ENCODE peak calls at places on chromosome 17, in seven cellular contexts. One of them, this sample, is unnamed.

GRCh38 chr17:40564195-40564882 is 933 bp downstream of the CCR7 start:
- DNase-seq in Peyer's patch: peak; percentile 45
- DNase-seq in prostate gland: no peak
- DNase-seq in esophagus muscularis mucosa: peak; percentile 92
- DNase-seq in ovary: no peak
- DNase-seq in tibial nerve: no peak
- DNase-seq in stomach: peak; percentile 22
- DNase-seq in this sample: peak; percentile 83

GRCh38 chr17:74354123-74354522 is 7.5 kb downstream of the BTBD17 start:
- DNase-seq in Peyer's patch: peak; percentile 70
- DNase-seq in prostate gland: no peak
- DNase-seq in esophagus muscularis mucosa: no peak
- DNase-seq in ovary: no peak
- DNase-seq in tibial nerve: no peak
- DNase-seq in stomach: peak; percentile 34
- DNase-seq in this sample: no peak

GRCh38 chr17:73394523-73395450 is 83.0 kb upstream of the CDC42EP4 start:
- DNase-seq in Peyer's patch: no peak
- DNase-seq in prostate gland: no peak
- DNase-seq in esophagus muscularis mucosa: no peak
- DNase-seq in ovary: no peak
- DNase-seq in tibial nerve: no peak
- DNase-seq in stomach: no peak
- DNase-seq in this sample: no peak

GRCh38 chr17:37797206-37797605 is 52.3 kb upstream of the HNF1B start:
- DNase-seq in Peyer's patch: no peak
- DNase-seq in prostate gland: no peak
- DNase-seq in esophagus muscularis mucosa: no peak
- DNase-seq in ovary: no peak
- DNase-seq in tibial nerve: no peak
- DNase-seq in stomach: no peak
- DNase-seq in this sample: no peak

GRCh38 chr17:42077770-42078169 is 20.5 kb downstream of the ZNF385C start:
- DNase-seq in Peyer's patch: no peak
- DNase-seq in prostate gland: no peak
- DNase-seq in esophagus muscularis mucosa: no peak
- DNase-seq in ovary: no peak
- DNase-seq in tibial nerve: no peak
- DNase-seq in stomach: no peak
- DNase-seq in this sample: no peak

GRCh38 chr17:4675791-4676190 is 28.1 kb downstream of the PELP1 start:
- DNase-seq in Peyer's patch: no peak
- DNase-seq in prostate gland: no peak
- DNase-seq in esophagus muscularis mucosa: no peak
- DNase-seq in ovary: no peak
- DNase-seq in tibial nerve: no peak
- DNase-seq in stomach: no peak
- DNase-seq in this sample: no peak

GRCh38 chr17:68178831-68179230 is 69.0 kb upstream of the AMZ2 start:
- DNase-seq in Peyer's patch: no peak
- DNase-seq in prostate gland: no peak
- DNase-seq in esophagus muscularis mucosa: no peak
- DNase-seq in ovary: no peak
- DNase-seq in tibial nerve: no peak
- DNase-seq in stomach: no peak
- DNase-seq in this sample: peak; percentile 63

GRCh38 chr17:55727920-55728319 is 5.3 kb upstream of the TMEM100 start:
- DNase-seq in Peyer's patch: no peak
- DNase-seq in prostate gland: no peak
- DNase-seq in esophagus muscularis mucosa: no peak
- DNase-seq in ovary: no peak
- DNase-seq in tibial nerve: no peak
- DNase-seq in stomach: no peak
- DNase-seq in this sample: no peak

GRCh38 chr17:19494961-19495806 is 38.5 kb upstream of the SLC47A1 start:
- DNase-seq in Peyer's patch: no peak
- DNase-seq in prostate gland: no peak
- DNase-seq in esophagus muscularis mucosa: no peak
- DNase-seq in ovary: no peak
- DNase-seq in tibial nerve: no peak
- DNase-seq in stomach: no peak
- DNase-seq in this sample: no peak

GRCh38 chr17:67127925-67128324 is 83.6 kb downstream of the CACNG1 start:
- DNase-seq in Peyer's patch: no peak
- DNase-seq in prostate gland: no peak
- DNase-seq in esophagus muscularis mucosa: no peak
- DNase-seq in ovary: no peak
- DNase-seq in tibial nerve: no peak
- DNase-seq in stomach: no peak
- DNase-seq in this sample: no peak

GRCh38 chr17:13500947-13501346 is 100.8 kb downstream of the HS3ST3A1 start:
- DNase-seq in Peyer's patch: no peak
- DNase-seq in prostate gland: no peak
- DNase-seq in esophagus muscularis mucosa: no peak
- DNase-seq in ovary: no peak
- DNase-seq in tibial nerve: no peak
- DNase-seq in stomach: no peak
- DNase-seq in this sample: no peak

GRCh38 chr17:38730526-38731379 is 612 bp downstream of the CISD3 start:
- DNase-seq in Peyer's patch: peak; percentile 96
- DNase-seq in prostate gland: no peak
- DNase-seq in esophagus muscularis mucosa: no peak
- DNase-seq in ovary: peak; percentile 81
- DNase-seq in tibial nerve: peak; percentile 52
- DNase-seq in stomach: peak; percentile 95
- DNase-seq in this sample: no peak

GRCh38 chr17:27807567-27808470 is 7.5 kb upstream of the NOS2 start:
- DNase-seq in Peyer's patch: no peak
- DNase-seq in prostate gland: no peak
- DNase-seq in esophagus muscularis mucosa: no peak
- DNase-seq in ovary: no peak
- DNase-seq in tibial nerve: no peak
- DNase-seq in stomach: peak; percentile 49
- DNase-seq in this sample: peak; percentile 77
- TF ChIP-seq POLR2A in Peyer's patch: peak; percentile 25
- TF ChIP-seq POLR2A in prostate gland: no peak
- TF ChIP-seq POLR2A in esophagus muscularis mucosa: no peak
- TF ChIP-seq POLR2A in ovary: no peak
- TF ChIP-seq POLR2A in tibial nerve: no peak
- TF ChIP-seq POLR2A in stomach: no peak
- TF ChIP-seq POLR2A in this sample: no peak

GRCh38 chr17:48558057-48558456 is 13.1 kb upstream of the HOXB2 start:
- DNase-seq in Peyer's patch: no peak
- DNase-seq in prostate gland: no peak
- DNase-seq in esophagus muscularis mucosa: no peak
- DNase-seq in ovary: no peak
- DNase-seq in tibial nerve: no peak
- DNase-seq in stomach: no peak
- DNase-seq in this sample: no peak
- H3K4me3 ChIP-seq in Peyer's patch: no peak overlapping the region
- H3K4me3 ChIP-seq in prostate gland: no peak overlapping the region
- H3K4me3 ChIP-seq in esophagus muscularis mucosa: peak overlapping the region; percentile 57
- H3K4me3 ChIP-seq in ovary: no peak overlapping the region
- H3K4me3 ChIP-seq in tibial nerve: no peak overlapping the region
- H3K4me3 ChIP-seq in stomach: no peak overlapping the region
- H3K4me3 ChIP-seq in this sample: no peak overlapping the region

GRCh38 chr17:80982426-80982974 is 9.1 kb upstream of the CHMP6 start:
- DNase-seq in Peyer's patch: no peak
- DNase-seq in prostate gland: no peak
- DNase-seq in esophagus muscularis mucosa: no peak
- DNase-seq in ovary: no peak
- DNase-seq in tibial nerve: no peak
- DNase-seq in stomach: no peak
- DNase-seq in this sample: no peak

GRCh38 chr17:80986816-80987480 is 4.7 kb upstream of the CHMP6 start:
- DNase-seq in Peyer's patch: no peak
- DNase-seq in prostate gland: no peak
- DNase-seq in esophagus muscularis mucosa: no peak
- DNase-seq in ovary: peak; percentile 7
- DNase-seq in tibial nerve: no peak
- DNase-seq in stomach: no peak
- DNase-seq in this sample: no peak

GRCh38 chr17:80986046-80986445 is 5.6 kb upstream of the CHMP6 start:
- DNase-seq in Peyer's patch: no peak
- DNase-seq in prostate gland: no peak
- DNase-seq in esophagus muscularis mucosa: no peak
- DNase-seq in ovary: peak; percentile 7
- DNase-seq in tibial nerve: no peak
- DNase-seq in stomach: no peak
- DNase-seq in this sample: no peak

GRCh38 chr17:80983545-80983944 is 8.1 kb upstream of the CHMP6 start:
- DNase-seq in Peyer's patch: no peak
- DNase-seq in prostate gland: no peak
- DNase-seq in esophagus muscularis mucosa: no peak
- DNase-seq in ovary: no peak
- DNase-seq in tibial nerve: no peak
- DNase-seq in stomach: no peak
- DNase-seq in this sample: no peak

GRCh38 chr17:80984749-80985148 is 6.9 kb upstream of the CHMP6 start:
- DNase-seq in Peyer's patch: no peak
- DNase-seq in prostate gland: no peak
- DNase-seq in esophagus muscularis mucosa: no peak
- DNase-seq in ovary: peak; percentile 7
- DNase-seq in tibial nerve: no peak
- DNase-seq in stomach: no peak
- DNase-seq in this sample: peak; percentile 46
- TF ChIP-seq CTCF in Peyer's patch: no peak
- TF ChIP-seq CTCF in prostate gland: no peak
- TF ChIP-seq CTCF in esophagus muscularis mucosa: no peak
- TF ChIP-seq CTCF in ovary: no peak
- TF ChIP-seq CTCF in tibial nerve: no peak
- TF ChIP-seq CTCF in stomach: no peak
- TF ChIP-seq CTCF in this sample: no peak

DNA sequence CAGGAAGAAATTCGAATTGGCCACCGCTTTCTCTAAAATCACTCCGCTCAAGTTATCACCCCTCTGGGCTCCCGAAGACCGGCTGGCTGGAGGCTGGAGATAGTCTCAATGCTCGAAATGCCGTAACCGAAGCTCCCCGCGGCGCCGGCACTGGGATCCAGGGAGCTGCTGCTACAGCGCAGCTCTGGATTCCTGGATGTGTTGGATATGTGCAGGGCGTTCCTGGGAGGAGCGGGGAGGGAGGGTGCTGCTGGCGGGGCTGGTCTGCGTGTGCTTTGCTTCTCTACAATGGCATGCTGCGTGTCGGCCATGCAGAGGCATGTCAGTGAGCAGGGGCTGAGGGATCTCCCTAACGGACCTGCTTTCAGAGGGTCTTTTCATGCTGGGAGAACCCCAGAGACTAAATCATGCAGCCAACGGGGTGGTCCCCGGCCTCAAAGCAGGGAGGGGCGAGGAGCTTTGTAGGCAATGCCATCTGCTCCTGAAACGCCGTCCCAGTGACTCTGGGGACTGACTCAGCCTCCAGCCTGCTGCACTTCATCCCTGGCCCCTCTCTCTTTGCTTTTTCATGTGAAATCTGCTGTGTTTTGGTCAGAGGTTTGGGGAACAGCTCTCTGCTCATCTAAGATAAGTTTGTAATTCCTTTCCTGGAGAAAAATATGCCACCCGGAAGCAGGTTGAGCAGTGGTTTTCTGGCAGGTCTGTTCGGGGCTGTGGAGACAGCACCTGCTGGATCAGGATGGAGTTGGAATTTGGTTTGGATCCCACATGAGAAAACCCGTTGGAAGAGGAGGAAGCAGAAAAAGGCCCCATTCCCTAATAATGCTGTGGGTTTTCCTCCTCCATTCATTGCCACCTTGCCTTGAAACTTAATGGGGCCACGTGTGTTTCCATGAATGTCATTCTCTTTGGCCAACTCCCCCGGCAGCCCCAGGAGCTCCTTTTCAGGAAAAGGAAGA is 311.4 kb downstream of the SEC14L1 start:
- DNase-seq in Peyer's patch: peak; percentile 86
- DNase-seq in prostate gland: peak; percentile 78
- DNase-seq in esophagus muscularis mucosa: no peak
- DNase-seq in ovary: peak; percentile 58
- DNase-seq in tibial nerve: peak; percentile 67
- DNase-seq in stomach: peak; percentile 69
- DNase-seq in this sample: peak; percentile 95
- TF ChIP-seq POLR2A in Peyer's patch: peak; percentile 82
- TF ChIP-seq POLR2A in prostate gland: no peak
- TF ChIP-seq POLR2A in esophagus muscularis mucosa: peak; percentile 70
- TF ChIP-seq POLR2A in ovary: peak; percentile 65
- TF ChIP-seq POLR2A in tibial nerve: peak; percentile 30
- TF ChIP-seq POLR2A in stomach: no peak
- TF ChIP-seq POLR2A in this sample: no peak

GRCh38 chr17:9273334-9274118 is 252.2 kb downstream of the NTN1 start:
- DNase-seq in Peyer's patch: no peak
- DNase-seq in prostate gland: no peak
- DNase-seq in esophagus muscularis mucosa: no peak
- DNase-seq in ovary: no peak
- DNase-seq in tibial nerve: no peak
- DNase-seq in stomach: no peak
- DNase-seq in this sample: no peak
- H3K4me3 ChIP-seq in Peyer's patch: no peak overlapping the region
- H3K4me3 ChIP-seq in prostate gland: no peak overlapping the region
- H3K4me3 ChIP-seq in esophagus muscularis mucosa: peak overlapping the region; percentile 37
- H3K4me3 ChIP-seq in ovary: no peak overlapping the region
- H3K4me3 ChIP-seq in tibial nerve: no peak overlapping the region
- H3K4me3 ChIP-seq in stomach: peak overlapping the region; percentile 1
- H3K4me3 ChIP-seq in this sample: no peak overlapping the region

GRCh38 chr17:7673239-7673638 is 14.1 kb downstream of the TP53 start:
- DNase-seq in Peyer's patch: peak; percentile 53
- DNase-seq in prostate gland: no peak
- DNase-seq in esophagus muscularis mucosa: no peak
- DNase-seq in ovary: no peak
- DNase-seq in tibial nerve: no peak
- DNase-seq in stomach: peak; percentile 31
- DNase-seq in this sample: no peak
- TF ChIP-seq CTCF in Peyer's patch: peak; percentile 35
- TF ChIP-seq CTCF in prostate gland: no peak
- TF ChIP-seq CTCF in esophagus muscularis mucosa: no peak
- TF ChIP-seq CTCF in ovary: no peak
- TF ChIP-seq CTCF in tibial nerve: no peak
- TF ChIP-seq CTCF in stomach: no peak
- TF ChIP-seq CTCF in this sample: no peak

This sample was measured in lower leg skin.